ENCODE peak calls at places on chromosomes 4 and X, in five cellular contexts. One of them, this sample, is unnamed.
A peak's percentile ranks its signal among the peaks of the same experiment; 100 is the strongest.

GRCh38 chr4:51885371-51885770 is 42.4 kb downstream of the DCUN1D4 start:
- DNase-seq in heart right ventricle: no peak
- DNase-seq in tibial nerve: no peak
- DNase-seq in bronchial epithelial cell: peak; percentile 43
- DNase-seq in neural progenitor cell: peak; percentile 46
- DNase-seq in this sample: no peak

GRCh38 chr4:1170156-1170804 is 2.1 kb downstream of the SPON2 start:
- DNase-seq in bronchial epithelial cell: no peak
- DNase-seq in neural progenitor cell: no peak
- DNase-seq in tibial nerve: no peak
- DNase-seq in heart right ventricle: no peak
- DNase-seq in this sample: no peak

GRCh38 chr4:80471701-80472100 is 136.2 kb downstream of the CFAP299 start:
- DNase-seq in neural progenitor cell: peak; percentile 32
- DNase-seq in tibial nerve: no peak
- DNase-seq in heart right ventricle: no peak
- DNase-seq in bronchial epithelial cell: peak; percentile 36
- DNase-seq in this sample: no peak

GRCh38 chr4:185096032-185096653 is 46.9 kb upstream of the SLC25A4 start:
- DNase-seq in heart right ventricle: no peak
- DNase-seq in bronchial epithelial cell: peak; percentile 46
- DNase-seq in tibial nerve: peak; percentile 77
- DNase-seq in neural progenitor cell: peak; percentile 57
- DNase-seq in this sample: no peak

GRCh38 chr4:168221298-168221697 is 97.3 kb downstream of the DDX60 start:
- DNase-seq in bronchial epithelial cell: peak; percentile 78
- DNase-seq in heart right ventricle: no peak
- DNase-seq in neural progenitor cell: no peak
- DNase-seq in tibial nerve: peak; percentile 9
- DNase-seq in this sample: no peak

GRCh38 chrX:140342410-140342809 is 162.5 kb downstream of the SOX3 start:
- DNase-seq in neural progenitor cell: no peak
- DNase-seq in bronchial epithelial cell: no peak
- DNase-seq in tibial nerve: no peak
- DNase-seq in heart right ventricle: no peak
- DNase-seq in this sample: no peak

GRCh38 chrX:9786839-9787635 is 808 bp downstream of the SHROOM2 start:
- DNase-seq in heart right ventricle: no peak
- DNase-seq in neural progenitor cell: peak; percentile 58
- DNase-seq in bronchial epithelial cell: peak; percentile 45
- DNase-seq in tibial nerve: no peak
- DNase-seq in this sample: no peak

GRCh38 chrX:83004012-83004411 is 504.1 kb upstream of the POU3F4 start:
- DNase-seq in bronchial epithelial cell: no peak
- DNase-seq in heart right ventricle: no peak
- DNase-seq in tibial nerve: no peak
- DNase-seq in neural progenitor cell: no peak
- DNase-seq in this sample: no peak

GRCh38 chr4:19051751-19052296 is 1030.3 kb upstream of the LCORL start:
- DNase-seq in neural progenitor cell: peak; percentile 39
- DNase-seq in tibial nerve: no peak
- DNase-seq in bronchial epithelial cell: no peak
- DNase-seq in heart right ventricle: no peak
- DNase-seq in this sample: no peak

GRCh38 chr4:67549123-67549522 is 3.8 kb upstream of the CENPC start:
- DNase-seq in bronchial epithelial cell: peak; percentile 71
- DNase-seq in heart right ventricle: no peak
- DNase-seq in tibial nerve: no peak
- DNase-seq in neural progenitor cell: no peak
- DNase-seq in this sample: no peak

GRCh38 chr4:173182403-173182802 is 13.8 kb downstream of the GALNT7 start:
- DNase-seq in bronchial epithelial cell: peak; percentile 76
- DNase-seq in neural progenitor cell: no peak
- DNase-seq in tibial nerve: no peak
- DNase-seq in heart right ventricle: no peak
- DNase-seq in this sample: no peak

GRCh38 chr4:136725286-136726081 is 806.8 kb downstream of the PCDH18 start:
- DNase-seq in bronchial epithelial cell: no peak
- DNase-seq in neural progenitor cell: no peak
- DNase-seq in heart right ventricle: no peak
- DNase-seq in tibial nerve: no peak
- DNase-seq in this sample: no peak

GRCh38 chrX:151543706-151544105 is 19.8 kb upstream of the PASD1 start:
- DNase-seq in bronchial epithelial cell: peak; percentile 64
- DNase-seq in tibial nerve: no peak
- DNase-seq in neural progenitor cell: no peak
- DNase-seq in heart right ventricle: no peak
- DNase-seq in this sample: no peak

GRCh38 chrX:9701790-9702189 is 63.9 kb downstream of the GPR143 start:
- DNase-seq in tibial nerve: no peak
- DNase-seq in heart right ventricle: no peak
- DNase-seq in neural progenitor cell: no peak
- DNase-seq in bronchial epithelial cell: no peak
- DNase-seq in this sample: no peak

GRCh38 chrX:149611619-149612018 is 16.5 kb upstream of the HSFX2 start:
- DNase-seq in neural progenitor cell: no peak
- DNase-seq in heart right ventricle: no peak
- DNase-seq in bronchial epithelial cell: no peak
- DNase-seq in tibial nerve: no peak
- DNase-seq in this sample: no peak

GRCh38 chr4:15078682-15079642 is 76.7 kb downstream of the CPEB2 start:
- DNase-seq in bronchial epithelial cell: peak; percentile 79
- DNase-seq in tibial nerve: no peak
- DNase-seq in heart right ventricle: no peak
- DNase-seq in neural progenitor cell: no peak
- DNase-seq in this sample: no peak

GRCh38 chr4:145315828-145316227 is 135.4 kb upstream of the OTUD4 start:
- DNase-seq in heart right ventricle: no peak
- DNase-seq in tibial nerve: peak; percentile 19
- DNase-seq in neural progenitor cell: no peak
- DNase-seq in bronchial epithelial cell: no peak
- DNase-seq in this sample: no peak

GRCh38 chr4:104973708-104974107 is 173.0 kb upstream of the TET2 start:
- DNase-seq in neural progenitor cell: no peak
- DNase-seq in tibial nerve: no peak
- DNase-seq in bronchial epithelial cell: peak; percentile 6
- DNase-seq in heart right ventricle: no peak
- DNase-seq in this sample: no peak
- H3K27me3 ChIP-seq in neural progenitor cell: no peaks in the 10 kb centered on the region
- H3K27me3 ChIP-seq in tibial nerve: no peaks in the 10 kb centered on the region
- H3K27me3 ChIP-seq in bronchial epithelial cell: no peaks in the 10 kb centered on the region
- H3K27me3 ChIP-seq in heart right ventricle: no peaks in the 10 kb centered on the region
- H3K27me3 ChIP-seq in this sample: no peaks in the 10 kb centered on the region

GRCh38 chr4:5908836-5909235 is 15.9 kb upstream of the CRMP1 start:
- DNase-seq in bronchial epithelial cell: no peak
- DNase-seq in heart right ventricle: no peak
- DNase-seq in neural progenitor cell: no peak
- DNase-seq in tibial nerve: no peak
- DNase-seq in this sample: no peak
- H3K27me3 ChIP-seq in bronchial epithelial cell: no peaks in the 10 kb centered on the region
- H3K27me3 ChIP-seq in heart right ventricle: peaks cover 24% of the 10 kb centered on the region
- H3K27me3 ChIP-seq in neural progenitor cell: peaks cover 62% of the 10 kb centered on the region
- H3K27me3 ChIP-seq in tibial nerve: no peaks in the 10 kb centered on the region
- H3K27me3 ChIP-seq in this sample: no peaks in the 10 kb centered on the region

GRCh38 chr4:187321741-187322140 is 598.1 kb upstream of the FAT1 start:
- DNase-seq in heart right ventricle: no peak
- DNase-seq in bronchial epithelial cell: no peak
- DNase-seq in neural progenitor cell: no peak
- DNase-seq in tibial nerve: no peak
- DNase-seq in this sample: no peak
- H3K27me3 ChIP-seq in heart right ventricle: no peaks in the 10 kb centered on the region
- H3K27me3 ChIP-seq in bronchial epithelial cell: no peaks in the 10 kb centered on the region
- H3K27me3 ChIP-seq in neural progenitor cell: no peaks in the 10 kb centered on the region
- H3K27me3 ChIP-seq in tibial nerve: no peaks in the 10 kb centered on the region
- H3K27me3 ChIP-seq in this sample: no peaks in the 10 kb centered on the region

GRCh38 chr4:148145475-148145874 is 296.7 kb downstream of the NR3C2 start:
- DNase-seq in bronchial epithelial cell: no peak
- DNase-seq in tibial nerve: no peak
- DNase-seq in neural progenitor cell: no peak
- DNase-seq in heart right ventricle: no peak
- DNase-seq in this sample: no peak

GRCh38 chr4:148141536-148141935 is 300.7 kb downstream of the NR3C2 start:
- DNase-seq in heart right ventricle: no peak
- DNase-seq in neural progenitor cell: no peak
- DNase-seq in bronchial epithelial cell: no peak
- DNase-seq in tibial nerve: no peak
- DNase-seq in this sample: no peak

DNA sequence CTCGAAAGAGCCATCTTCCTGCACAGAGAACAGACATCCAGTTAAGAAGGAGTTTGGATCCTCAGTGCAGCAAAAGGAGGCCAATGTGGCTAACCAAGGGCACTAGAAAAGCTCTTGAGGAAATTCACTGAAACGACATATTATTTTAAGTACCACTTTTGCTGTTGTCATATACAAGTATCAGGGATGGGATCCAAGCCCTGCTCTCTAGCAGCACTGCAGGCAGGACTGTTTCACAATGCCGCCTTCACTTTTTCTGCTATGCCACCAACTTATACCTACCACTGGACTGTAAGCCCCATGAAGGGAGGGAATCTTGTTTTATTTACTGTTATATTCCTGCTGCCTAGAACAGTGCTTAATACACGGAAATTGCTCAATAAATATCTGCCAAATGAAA is 299.0 kb downstream of the NR3C2 start:
- DNase-seq in bronchial epithelial cell: no peak
- DNase-seq in tibial nerve: no peak
- DNase-seq in heart right ventricle: no peak
- DNase-seq in neural progenitor cell: no peak
- DNase-seq in this sample: no peak
- H3K27me3 ChIP-seq in bronchial epithelial cell: no peaks in the 10 kb centered on the region
- H3K27me3 ChIP-seq in tibial nerve: no peaks in the 10 kb centered on the region
- H3K27me3 ChIP-seq in heart right ventricle: no peaks in the 10 kb centered on the region
- H3K27me3 ChIP-seq in neural progenitor cell: no peaks in the 10 kb centered on the region
- H3K27me3 ChIP-seq in this sample: no peaks in the 10 kb centered on the region

This sample was measured in vagina.